ENCODE peak calls at places on chromosomes 4 and X, in four cellular contexts. One of them, this sample, is unnamed.

GRCh38 chr4:95980877-95981360 is 141.0 kb downstream of the PDHA2 start:
- DNase-seq in endothelial cell of umbilical vein: no peak
- DNase-seq in epithelial cell of esophagus: no peak
- DNase-seq in upper lobe of right lung: no peak
- DNase-seq in this sample: no peak

GRCh38 chrX:134246282-134246681 is 9.3 kb downstream of the CCDC160 start:
- DNase-seq in endothelial cell of umbilical vein: no peak
- DNase-seq in epithelial cell of esophagus: no peak
- DNase-seq in upper lobe of right lung: no peak
- DNase-seq in this sample: no peak

GRCh38 chr4:85929926-85930325 is 429.9 kb downstream of the MAPK10 start:
- DNase-seq in endothelial cell of umbilical vein: peak; percentile 30
- DNase-seq in epithelial cell of esophagus: no peak
- DNase-seq in upper lobe of right lung: peak; percentile 75
- DNase-seq in this sample: no peak

GRCh38 chr4:94577136-94577535 is 125.4 kb downstream of the PDLIM5 start:
- DNase-seq in endothelial cell of umbilical vein: peak; percentile 70
- DNase-seq in epithelial cell of esophagus: no peak
- DNase-seq in upper lobe of right lung: no peak
- DNase-seq in this sample: no peak

GRCh38 chr4:118360101-118360500 is 7.3 kb upstream of the PRSS12 start:
- DNase-seq in endothelial cell of umbilical vein: no peak
- DNase-seq in epithelial cell of esophagus: no peak
- DNase-seq in upper lobe of right lung: no peak
- DNase-seq in this sample: no peak

GRCh38 chr4:150664935-150665334 is 83.0 kb downstream of the MAB21L2 start:
- DNase-seq in endothelial cell of umbilical vein: peak; percentile 48
- DNase-seq in epithelial cell of esophagus: peak; percentile 94
- DNase-seq in upper lobe of right lung: no peak
- DNase-seq in this sample: no peak

GRCh38 chr4:150150545-150151156 is 72.4 kb downstream of the DCLK2 start:
- DNase-seq in endothelial cell of umbilical vein: no peak
- DNase-seq in epithelial cell of esophagus: no peak
- DNase-seq in upper lobe of right lung: no peak
- DNase-seq in this sample: no peak

GRCh38 chrX:21943460-21944135 is 3.1 kb downstream of the SMS start:
- DNase-seq in endothelial cell of umbilical vein: peak; percentile 77
- DNase-seq in epithelial cell of esophagus: peak; percentile 84
- DNase-seq in upper lobe of right lung: no peak
- DNase-seq in this sample: no peak

GRCh38 chr4:119037709-119038463 is 97.7 kb upstream of the MYOZ2 start:
- DNase-seq in endothelial cell of umbilical vein: no peak
- DNase-seq in epithelial cell of esophagus: no peak
- DNase-seq in upper lobe of right lung: no peak
- DNase-seq in this sample: no peak

GRCh38 chrX:27186671-27187070 is 276.5 kb downstream of the PPP4R3C start:
- DNase-seq in endothelial cell of umbilical vein: peak; percentile 28
- DNase-seq in epithelial cell of esophagus: peak; percentile 43
- DNase-seq in upper lobe of right lung: no peak
- DNase-seq in this sample: peak; percentile 32

GRCh38 chr4:166034965-166035364 is 161.9 kb downstream of the TLL1 start:
- DNase-seq in endothelial cell of umbilical vein: no peak
- DNase-seq in epithelial cell of esophagus: no peak
- DNase-seq in upper lobe of right lung: no peak
- DNase-seq in this sample: no peak

GRCh38 chr4:76947369-76947768 is 2.2 kb upstream of the SEPTIN11 start:
- DNase-seq in endothelial cell of umbilical vein: no peak
- DNase-seq in epithelial cell of esophagus: no peak
- DNase-seq in upper lobe of right lung: no peak
- DNase-seq in this sample: no peak

GRCh38 chr4:38357546-38357945 is 306.5 kb upstream of the KLF3 start:
- DNase-seq in endothelial cell of umbilical vein: no peak
- DNase-seq in epithelial cell of esophagus: no peak
- DNase-seq in upper lobe of right lung: no peak
- DNase-seq in this sample: no peak

GRCh38 chr4:94757192-94758140 is at the start of gene BMPR1B:
- DNase-seq in endothelial cell of umbilical vein: peak; percentile 75
- DNase-seq in epithelial cell of esophagus: peak; percentile 76
- DNase-seq in upper lobe of right lung: no peak
- DNase-seq in this sample: peak; percentile 25

GRCh38 chrX:110578270-110578669 is 217.3 kb downstream of the CHRDL1 start:
- DNase-seq in endothelial cell of umbilical vein: no peak
- DNase-seq in epithelial cell of esophagus: no peak
- DNase-seq in upper lobe of right lung: no peak
- DNase-seq in this sample: no peak

GRCh38 chr4:168272488-168272887 is 46.1 kb downstream of the DDX60 start:
- DNase-seq in endothelial cell of umbilical vein: no peak
- DNase-seq in epithelial cell of esophagus: no peak
- DNase-seq in upper lobe of right lung: no peak
- DNase-seq in this sample: no peak

GRCh38 chr4:149175549-149175948 is 640.1 kb downstream of the IQCM start:
- DNase-seq in endothelial cell of umbilical vein: no peak
- DNase-seq in epithelial cell of esophagus: no peak
- DNase-seq in upper lobe of right lung: no peak
- DNase-seq in this sample: no peak

GRCh38 chr4:52102587-52102986 is 51.5 kb downstream of the SPATA18 start:
- DNase-seq in endothelial cell of umbilical vein: peak; percentile 35
- DNase-seq in epithelial cell of esophagus: peak; percentile 90
- DNase-seq in upper lobe of right lung: no peak
- DNase-seq in this sample: no peak

GRCh38 chr4:55920571-55920970 is 28.2 kb upstream of the CEP135 start:
- DNase-seq in endothelial cell of umbilical vein: no peak
- DNase-seq in epithelial cell of esophagus: no peak
- DNase-seq in upper lobe of right lung: no peak
- DNase-seq in this sample: no peak

GRCh38 chr4:140755811-140756291 is 334 bp downstream of the TBC1D9 start:
- DNase-seq in endothelial cell of umbilical vein: peak; percentile 70
- DNase-seq in epithelial cell of esophagus: peak; percentile 51
- DNase-seq in upper lobe of right lung: peak; percentile 82
- DNase-seq in this sample: peak; percentile 64

GRCh38 chr4:8582016-8582415 is 1.8 kb downstream of the GPR78 start:
- DNase-seq in endothelial cell of umbilical vein: no peak
- DNase-seq in epithelial cell of esophagus: no peak
- DNase-seq in upper lobe of right lung: no peak
- DNase-seq in this sample: no peak

GRCh38 chrX:77731821-77732419 is 54.1 kb downstream of the ATRX start:
- DNase-seq in endothelial cell of umbilical vein: no peak
- DNase-seq in epithelial cell of esophagus: no peak
- DNase-seq in upper lobe of right lung: no peak
- DNase-seq in this sample: no peak
- TF ChIP-seq CTCF in endothelial cell of umbilical vein: no peak
- TF ChIP-seq CTCF in epithelial cell of esophagus: no peak
- TF ChIP-seq CTCF in upper lobe of right lung: no peak
- TF ChIP-seq CTCF in this sample: no peak

GRCh38 chrX:47840106-47840505 is 3.4 kb downstream of the ZNF81 start:
- DNase-seq in endothelial cell of umbilical vein: no peak
- DNase-seq in epithelial cell of esophagus: no peak
- DNase-seq in upper lobe of right lung: no peak
- DNase-seq in this sample: no peak

GRCh38 chrX:47843363-47843762 is 6.7 kb downstream of the ZNF81 start:
- DNase-seq in endothelial cell of umbilical vein: no peak
- DNase-seq in epithelial cell of esophagus: peak; percentile 2
- DNase-seq in upper lobe of right lung: no peak
- DNase-seq in this sample: no peak

GRCh38 chrX:47849776-47850175 is 13.1 kb downstream of the ZNF81 start:
- DNase-seq in endothelial cell of umbilical vein: no peak
- DNase-seq in epithelial cell of esophagus: no peak
- DNase-seq in upper lobe of right lung: no peak
- DNase-seq in this sample: no peak

DNA sequence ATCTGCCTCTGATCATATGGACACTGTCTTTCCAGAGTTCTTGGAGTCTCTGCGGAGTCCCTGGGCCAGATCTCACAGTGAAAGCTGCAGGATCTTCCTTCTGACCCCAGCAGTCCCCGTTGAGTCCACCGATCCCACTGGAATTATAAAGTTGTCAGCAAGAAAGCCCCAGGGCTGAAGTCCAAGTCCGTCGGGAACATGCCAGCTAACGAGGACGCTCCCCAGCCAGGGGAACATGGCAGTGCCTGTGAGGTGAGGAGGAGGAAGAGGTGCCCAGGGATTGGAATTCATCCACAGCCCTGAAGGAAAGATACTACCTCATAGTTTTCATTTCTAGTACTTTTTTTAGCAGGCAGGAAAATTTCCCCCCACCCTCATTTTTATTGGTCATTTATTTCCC is 9.4 kb downstream of the ZNF81 start:
- DNase-seq in endothelial cell of umbilical vein: no peak
- DNase-seq in epithelial cell of esophagus: no peak
- DNase-seq in upper lobe of right lung: no peak
- DNase-seq in this sample: no peak
- TF ChIP-seq CTCF in endothelial cell of umbilical vein: no peak
- TF ChIP-seq CTCF in epithelial cell of esophagus: no peak
- TF ChIP-seq CTCF in upper lobe of right lung: no peak
- TF ChIP-seq CTCF in this sample: no peak

GRCh38 chrX:1452497-1453389 is at the start of gene ASMTL:
- DNase-seq in endothelial cell of umbilical vein: peak; percentile 99
- DNase-seq in epithelial cell of esophagus: peak; percentile 99
- DNase-seq in upper lobe of right lung: peak; percentile 99
- DNase-seq in this sample: peak; percentile 100

GRCh38 chrX:1450381-1451161 is 2.1 kb downstream of the ASMTL start:
- DNase-seq in endothelial cell of umbilical vein: no peak
- DNase-seq in epithelial cell of esophagus: no peak
- DNase-seq in upper lobe of right lung: peak; percentile 38
- DNase-seq in this sample: no peak

GRCh38 chrX:1453390-1453783 is 678 bp upstream of the ASMTL start:
- DNase-seq in endothelial cell of umbilical vein: no peak
- DNase-seq in epithelial cell of esophagus: no peak
- DNase-seq in upper lobe of right lung: no peak
- DNase-seq in this sample: no peak

GRCh38 chrX:1451251-1451675 is 1.4 kb downstream of the ASMTL start:
- DNase-seq in endothelial cell of umbilical vein: no peak
- DNase-seq in epithelial cell of esophagus: no peak
- DNase-seq in upper lobe of right lung: peak; percentile 44
- DNase-seq in this sample: no peak

DNA sequence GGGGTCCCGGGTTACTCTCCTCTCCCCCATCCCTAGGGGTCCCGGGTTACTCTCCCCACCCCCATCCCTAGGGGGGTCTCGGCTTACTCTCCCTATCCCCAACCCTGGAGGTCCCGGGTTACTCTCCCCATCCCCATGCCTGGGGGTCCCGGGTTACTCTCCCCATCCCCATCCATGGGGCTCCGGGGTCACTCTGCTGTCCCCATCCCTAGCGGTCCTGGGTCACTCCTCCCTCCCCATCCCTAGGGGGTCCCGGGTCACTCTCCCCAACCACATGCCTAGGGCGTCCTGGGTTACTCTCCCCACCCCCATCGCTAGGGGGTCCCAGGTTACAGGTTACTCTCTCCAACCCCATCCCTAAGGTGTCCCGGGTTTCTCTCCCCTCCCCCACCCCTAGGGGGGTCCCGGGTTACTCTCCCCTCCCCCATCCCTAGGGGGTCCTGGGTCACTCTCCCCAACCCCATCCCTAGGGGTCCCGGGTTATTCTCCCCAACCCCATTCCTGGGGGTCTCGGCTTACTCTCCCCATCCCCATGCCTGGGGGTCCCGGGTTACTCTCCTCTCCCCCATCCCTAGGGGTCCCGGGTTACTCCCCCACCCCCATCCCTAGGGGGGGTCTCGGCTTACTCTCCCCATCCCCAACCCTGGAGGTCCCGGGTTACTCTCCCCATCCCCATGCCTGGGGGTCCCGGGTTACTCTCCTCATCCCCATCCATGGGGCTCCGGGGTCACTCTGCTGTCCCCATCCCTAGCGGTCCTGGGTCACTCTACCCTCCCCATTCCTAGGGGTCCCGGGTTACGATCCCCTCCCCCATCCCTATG is 823 bp downstream of the ASMTL start:
- DNase-seq in endothelial cell of umbilical vein: no peak
- DNase-seq in epithelial cell of esophagus: no peak
- DNase-seq in upper lobe of right lung: peak; percentile 64
- DNase-seq in this sample: no peak
- TF ChIP-seq CTCF in endothelial cell of umbilical vein: no peak
- TF ChIP-seq CTCF in epithelial cell of esophagus: no peak
- TF ChIP-seq CTCF in upper lobe of right lung: no peak
- TF ChIP-seq CTCF in this sample: no peak

DNA sequence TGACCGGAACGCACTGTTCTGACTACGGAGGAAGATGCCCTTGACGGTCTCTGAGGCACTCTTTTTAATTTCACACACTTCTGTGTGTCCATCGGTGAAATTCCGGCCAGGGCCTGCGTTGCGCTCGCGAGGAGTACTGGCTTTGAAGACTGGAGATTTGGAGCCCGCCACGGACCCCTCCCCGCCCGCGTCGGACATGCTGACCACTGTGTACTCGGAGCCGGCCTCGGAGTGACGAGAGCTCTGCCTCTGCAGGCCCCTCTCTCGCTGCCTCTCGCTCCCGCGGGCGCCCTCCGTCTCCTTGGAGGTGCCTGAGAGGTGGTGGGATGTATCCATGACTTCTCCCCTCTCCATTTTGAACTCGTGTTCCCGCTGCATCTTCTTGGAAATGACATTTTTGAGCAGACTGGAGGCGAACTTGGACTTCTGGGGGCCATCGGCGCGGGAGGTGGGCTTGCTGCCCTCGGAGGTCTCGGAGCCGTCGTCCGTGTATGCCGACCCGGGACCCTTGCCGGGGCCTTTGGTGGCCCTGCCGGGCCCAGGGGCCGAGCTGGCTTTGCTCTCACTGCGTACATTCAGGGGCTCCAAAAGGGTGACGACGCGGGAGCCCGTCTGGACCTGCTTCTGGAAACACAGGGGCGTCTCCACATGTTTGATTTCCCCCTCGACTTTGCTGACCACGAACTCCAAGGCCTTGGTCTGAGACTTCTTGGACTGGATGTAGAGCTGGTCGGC is 5.7 kb downstream of the C4orf54 start:
- DNase-seq in endothelial cell of umbilical vein: no peak
- DNase-seq in epithelial cell of esophagus: no peak
- DNase-seq in upper lobe of right lung: peak; percentile 57
- DNase-seq in this sample: peak; percentile 20
- TF ChIP-seq CTCF in endothelial cell of umbilical vein: no peak
- TF ChIP-seq CTCF in epithelial cell of esophagus: no peak
- TF ChIP-seq CTCF in upper lobe of right lung: no peak
- TF ChIP-seq CTCF in this sample: no peak

This sample was measured in GM13976.